ENCODE peak calls at places on chromosomes 13 and 19, in seven cellular contexts. T, O, K, E, J, Z and N are unnamed samples.

GRCh38 chr13:44238011-44238421 is 135.6 kb upstream of the SERP2 start:
- DNase-seq in T (no peak), O (no peak), K (no peak), E (no peak), J (no peak), Z (no peak), N (no peak)

GRCh38 chr19:825897-826640 is 1.6 kb upstream of the AZU1 start:
- DNase-seq in T (no peak), O (no peak), K (no peak), E (no peak), J (no peak), Z (no peak), N (no peak)

GRCh38 chr19:6057651-6058365 is 52.5 kb downstream of the RFX2 start:
- DNase-seq in T (peak; percentile 61), O (no peak), K (no peak), E (no peak), J (no peak), Z (no peak), N (no peak)

GRCh38 chr19:29171525-29171924 is 41.4 kb downstream of the UQCRFS1 start:
- DNase-seq in T (no peak), O (no peak), K (no peak), E (no peak), J (no peak), Z (no peak), N (no peak)

GRCh38 chr19:45578861-45579260 is 5.7 kb downstream of the OPA3 start:
- DNase-seq in T (no peak), O (no peak), K (no peak), E (no peak), J (no peak), Z (no peak), N (no peak)

GRCh38 chr19:13689050-13689449 is 75.3 kb upstream of the MRI1 start:
- DNase-seq in T (no peak), O (no peak), K (no peak), E (peak; percentile 86), J (no peak), Z (no peak), N (peak; percentile 22)

GRCh38 chr19:1189419-1189818 is 15.4 kb upstream of the SBNO2 start:
- DNase-seq in T (no peak), O (no peak), K (no peak), E (no peak), J (no peak), Z (no peak), N (no peak)

GRCh38 chr13:47803131-47803530 is 197.9 kb downstream of the SUCLA2 start:
- DNase-seq in T (no peak), O (no peak), K (no peak), E (no peak), J (no peak), Z (no peak), N (no peak)

GRCh38 chr13:42957881-42958280 is 34.2 kb downstream of the EPSTI1 start:
- DNase-seq in T (no peak), O (no peak), K (no peak), E (no peak), J (no peak), Z (no peak), N (no peak)

GRCh38 chr13:47945738-47946137 is 55.3 kb downstream of the SUCLA2 start:
- DNase-seq in T (no peak), O (no peak), K (no peak), E (no peak), J (no peak), Z (no peak), N (no peak)

GRCh38 chr13:25181597-25181996 is 9.5 kb upstream of the AMER2 start:
- DNase-seq in T (no peak), O (no peak), K (no peak), E (no peak), J (no peak), Z (no peak), N (no peak)

GRCh38 chr13:113077953-113078894 is 27.4 kb upstream of the F7 start:
- DNase-seq in T (no peak), O (no peak), K (no peak), E (no peak), J (peak; percentile 69), Z (no peak), N (no peak)

GRCh38 chr13:60112771-60113170 is 51.0 kb downstream of the DIAPH3 start:
- DNase-seq in T (no peak), O (no peak), K (no peak), E (no peak), J (no peak), Z (no peak), N (no peak)

GRCh38 chr19:18008814-18009213 is 844 bp downstream of the ARRDC2 start:
- DNase-seq in T (no peak), O (no peak), K (no peak), E (no peak), J (no peak), Z (no peak), N (no peak)

GRCh38 chr19:18007939-18008673 is at the start of gene ARRDC2:
- DNase-seq in T (peak; percentile 87), O (peak; percentile 91), K (peak; percentile 90), E (peak; percentile 95), J (peak; percentile 96), Z (no peak), N (peak; percentile 39)

GRCh38 chr19:18006895-18007604 is 920 bp upstream of the ARRDC2 start:
- DNase-seq in T (peak; percentile 79), O (peak; percentile 88), K (peak; percentile 87), E (peak; percentile 86), J (peak; percentile 98), Z (no peak), N (no peak)

GRCh38 chr19:18009412-18010066 is 1.6 kb downstream of the ARRDC2 start:
- DNase-seq in T (no peak), O (no peak), K (no peak), E (no peak), J (peak; percentile 80), Z (no peak), N (no peak)

GRCh38 chr19:18007605-18007938 is 398 bp upstream of the ARRDC2 start:
- DNase-seq in T (no peak), O (no peak), K (no peak), E (no peak), J (peak; percentile 73), Z (no peak), N (no peak)
- H3K4me3 ChIP-seq in T (peak overlapping the region; percentile 37), O (peak overlapping the region; percentile 3), K (peak overlapping the region; percentile 55), E (peak overlapping the region; percentile 83), J (peak overlapping the region; percentile 66), Z (peak overlapping the region; percentile 39), N (peak overlapping the region; percentile 77)

GRCh38 chr19:18839465-18840287 is 7.9 kb downstream of the UPF1 start:
- DNase-seq in T (no peak), O (no peak), K (peak; percentile 61), E (peak; percentile 43), J (peak; percentile 51), Z (no peak), N (no peak)
- TF ChIP-seq POLR2AphosphoS5 in T (no peak), O (no peak), K (no peak), E (no peak), J (no peak), Z (no peak), N (no peak)

GRCh38 chr19:38877781-38878574 is at the start of gene RINL:
- DNase-seq in T (no peak), O (peak; percentile 71), K (peak; percentile 46), E (peak; percentile 43), J (no peak), Z (no peak), N (no peak)
- H3K27ac ChIP-seq in T (peak within 1 kb of the TSS; percentile 6), O (peak within 1 kb of the TSS; percentile 79), K (peak within 1 kb of the TSS; percentile 81), E (no peak within 1 kb of the TSS), J (peak within 1 kb of the TSS; percentile 89), Z (peak within 1 kb of the TSS; percentile 5), N (no peak within 1 kb of the TSS)

GRCh38 chr19:47890865-47891621 is 4.9 kb upstream of the SULT2A1 start:
- DNase-seq in T (no peak), O (no peak), K (no peak), E (no peak), J (no peak), Z (no peak), N (no peak)
- H3K4me3 ChIP-seq in T (no peak overlapping the region), O (no peak overlapping the region), K (no peak overlapping the region), E (no peak overlapping the region), J (no peak overlapping the region), Z (no peak overlapping the region), N (no peak overlapping the region)

DNA sequence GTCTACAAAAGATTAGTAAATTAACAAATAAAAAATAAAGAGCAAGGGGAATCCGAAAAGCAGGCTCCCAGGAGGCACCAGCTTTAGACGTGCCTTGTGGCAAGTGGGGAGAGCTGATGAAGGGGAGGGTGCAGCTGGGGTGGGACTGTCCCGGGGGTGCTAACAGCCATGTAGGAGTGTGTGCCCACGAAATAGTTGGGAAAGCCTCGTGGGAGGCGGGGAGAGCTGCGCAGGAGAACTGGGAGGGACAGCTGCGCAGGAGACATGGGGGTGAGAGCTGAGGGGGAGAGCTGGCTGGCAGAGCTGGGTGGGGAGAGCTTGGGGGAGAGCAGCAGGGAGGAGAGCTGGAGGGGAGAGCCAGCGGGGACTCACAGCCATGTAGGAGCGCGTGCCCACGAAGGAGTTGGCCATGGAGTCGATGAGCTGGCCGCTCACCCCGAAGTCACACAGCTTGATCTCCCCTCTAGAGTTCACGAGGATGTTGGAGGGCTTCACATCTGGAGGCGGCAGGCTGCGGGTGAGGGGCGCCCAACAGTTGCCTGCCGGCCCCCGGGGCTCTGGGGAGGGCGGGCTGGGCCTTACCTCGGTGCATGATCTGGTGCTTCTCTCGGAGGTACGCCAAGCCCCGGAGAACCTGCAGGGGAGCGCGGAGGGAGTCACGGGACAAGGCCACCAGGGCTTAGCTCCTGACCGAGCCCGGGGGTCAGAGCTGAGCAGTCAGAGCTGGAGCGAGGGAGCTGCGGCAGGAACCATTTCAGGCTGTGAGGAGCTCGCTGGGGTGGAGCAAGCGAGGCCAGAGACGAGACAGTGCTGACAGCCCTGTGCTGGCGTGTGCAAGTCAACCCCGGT is 23.1 kb downstream of the MAP2K2 start:
- DNase-seq in T (no peak), O (no peak), K (no peak), E (no peak), J (peak; percentile 71), Z (no peak), N (no peak)
- TF ChIP-seq POLR2AphosphoS5 in T (no peak), O (no peak), K (no peak), E (no peak), J (no peak), Z (no peak), N (no peak)

DNA sequence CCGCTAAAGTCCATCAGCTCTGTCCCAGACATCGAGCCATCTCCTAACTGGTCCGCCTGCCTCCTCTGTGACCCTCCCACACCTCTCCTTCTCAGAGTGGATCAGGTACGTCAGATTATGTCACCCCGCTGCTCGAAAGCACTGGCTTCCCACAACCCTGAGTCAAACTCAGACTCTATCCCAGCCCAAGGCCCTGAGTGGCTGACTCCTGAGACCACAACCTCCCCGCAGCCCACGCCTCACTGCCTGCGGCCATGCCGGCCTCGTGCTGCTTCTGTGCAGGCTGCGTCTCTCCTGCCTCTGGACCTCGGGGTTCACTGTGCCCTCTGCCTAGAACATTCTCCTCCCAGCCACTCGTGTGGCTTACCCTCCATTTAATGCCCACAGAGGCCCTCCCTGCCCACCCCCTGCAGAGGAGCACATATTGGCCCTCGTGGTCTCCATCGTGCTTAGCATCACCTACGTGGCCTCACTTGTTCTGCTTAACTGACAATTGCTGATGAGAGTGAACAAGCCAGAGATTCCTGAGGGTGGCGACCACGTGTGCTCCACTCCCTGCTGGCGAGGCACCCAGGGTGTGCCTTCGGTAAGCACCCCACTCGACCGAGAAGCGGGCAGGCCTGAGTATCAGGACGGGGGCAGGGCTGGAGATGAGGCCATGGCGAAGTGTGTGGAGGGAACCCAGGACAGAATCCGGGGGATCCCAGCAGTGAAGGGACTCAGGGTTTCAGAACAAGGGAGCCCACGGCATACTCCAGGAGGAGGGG is 13.5 kb upstream of the FKRP start:
- DNase-seq in T (no peak), O (no peak), K (no peak), E (no peak), J (no peak), Z (no peak), N (no peak)
- H3K27ac ChIP-seq in T (no peak overlapping the region), O (no peak overlapping the region), K (no peak overlapping the region), E (no peak overlapping the region), J (peak overlapping the region; percentile 73), Z (no peak overlapping the region), N (no peak overlapping the region)

GRCh38 chr19:40713939-40714338 is 2.7 kb downstream of the COQ8B start:
- DNase-seq in T (no peak), O (no peak), K (no peak), E (no peak), J (no peak), Z (no peak), N (no peak)
- H3K4me3 ChIP-seq in T (peak overlapping the region; percentile 28), O (no peak overlapping the region), K (peak overlapping the region; percentile 88), E (no peak overlapping the region), J (peak overlapping the region; percentile 75), Z (peak overlapping the region; percentile 65), N (peak overlapping the region; percentile 99)